ENCODE peak calls at places on chromosome X, in four cellular contexts. E is CD4-positive, alpha-beta T cell; Y is testis; W is esophagus squamous epithelium. J is an unnamed sample.

GRCh38 chrX:130606415-130606814 is 204.6 kb downstream of the RBMX2 start:
- DNase-seq in W (no peak), Y (no peak), E (no peak), J (no peak)

GRCh38 chrX:148541461-148541983 is 41.1 kb downstream of the AFF2 start:
- DNase-seq in Y (no peak), E (no peak), W (no peak), J (no peak)

GRCh38 chrX:139933904-139934303 is 1.1 kb upstream of the ATP11C start:
- DNase-seq in Y (no peak), E (no peak), W (no peak), J (no peak)

GRCh38 chrX:45851434-45851991 is 650.8 kb upstream of the DIPK2B start:
- DNase-seq in W (no peak), Y (peak), E (peak), J (no peak)

GRCh38 chrX:8987672-8988250 is 46.2 kb downstream of the FAM9B start:
- DNase-seq in W (no peak), Y (no peak), E (peak), J (no peak)

GRCh38 chrX:71615954-71616353 is 2.4 kb downstream of the CXCR3 start:
- DNase-seq in E (no peak), Y (no peak), W (no peak), J (no peak)

GRCh38 chrX:104618106-104618895 is 52.3 kb downstream of the IL1RAPL2 start:
- DNase-seq in Y (no peak), W (no peak), E (no peak), J (no peak)

GRCh38 chrX:130636277-130636676 is 234.5 kb downstream of the RBMX2 start:
- DNase-seq in Y (no peak), W (no peak), E (no peak), J (no peak)

GRCh38 chrX:118528089-118528753 is 32.6 kb downstream of the DOCK11 start:
- DNase-seq in W (no peak), E (peak), Y (no peak), J (no peak)

GRCh38 chrX:10006086-10006485 is 38.9 kb downstream of the CLDN34 start:
- DNase-seq in W (no peak), Y (no peak), E (no peak), J (no peak)

GRCh38 chrX:54208531-54208930 is 25.5 kb upstream of the FAM120C start:
- DNase-seq in W (no peak), Y (no peak), E (no peak), J (no peak)

GRCh38 chrX:134484039-134484438 is 24.1 kb downstream of the HPRT1 start:
- DNase-seq in Y (no peak), E (no peak), W (no peak), J (no peak)

GRCh38 chrX:153794018-153794896 is at the start of the genes IDH3G and SSR4:
- DNase-seq in W (peak), E (peak), Y (peak), J (peak)
- TF ChIP-seq CTCF in W (no peak), E (no peak), Y (no peak), J (no peak)

GRCh38 chrX:153814591-153815315 is 15.6 kb downstream of the PDZD4 start:
- DNase-seq in W (no peak), Y (no peak), E (no peak), J (no peak)
- TF ChIP-seq CTCF in W (no peak), Y (no peak), E (no peak), J (no peak)

GRCh38 chrX:151753313-151754041 is 18.9 kb downstream of the CNGA2 start:
- DNase-seq in W (no peak), Y (peak), E (no peak), J (no peak)
- TF ChIP-seq CTCF in W (no peak), Y (peak), E (no peak), J (no peak)

GRCh38 chrX:12497832-12498591 is 293.2 kb upstream of the PRPS2 start:
- DNase-seq in E (no peak), Y (peak), W (no peak), J (no peak)
- TF ChIP-seq CTCF in E (no peak), Y (peak), W (no peak), J (no peak)

GRCh38 chrX:15564981-15565579 is 35.7 kb downstream of the ACE2 start:
- DNase-seq in W (no peak), Y (peak), E (no peak), J (no peak)

GRCh38 chrX:15567886-15568616 is 32.7 kb downstream of the ACE2 start:
- DNase-seq in E (no peak), Y (no peak), W (no peak), J (no peak)

GRCh38 chrX:15563056-15563455 is 37.7 kb downstream of the ACE2 start:
- DNase-seq in E (no peak), Y (no peak), W (no peak), J (no peak)

GRCh38 chrX:15567267-15567666 is 33.5 kb downstream of the ACE2 start:
- DNase-seq in Y (no peak), E (no peak), W (no peak), J (no peak)

DNA sequence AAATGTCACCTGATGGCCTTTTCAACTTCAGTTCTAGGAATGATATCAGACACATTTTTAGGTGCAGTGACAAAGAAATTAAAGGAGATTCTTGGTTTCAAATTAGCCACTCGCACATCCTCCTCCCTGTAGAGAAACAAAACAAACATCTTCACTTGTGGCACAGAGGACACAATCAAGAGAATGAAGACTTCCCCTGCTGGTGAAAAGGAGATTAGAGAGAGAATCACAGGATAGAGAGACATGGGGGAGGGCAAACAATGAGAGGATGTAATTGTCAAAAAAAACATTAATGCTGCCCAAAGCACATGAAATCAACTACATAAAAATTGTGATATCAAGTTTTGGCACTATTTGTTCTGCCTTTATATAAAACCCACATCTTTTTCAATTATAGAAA is 34.5 kb downstream of the ACE2 start:
- DNase-seq in E (no peak), W (no peak), Y (no peak), J (no peak)
- TF ChIP-seq CTCF in E (no peak), W (no peak), Y (no peak), J (no peak)

DNA sequence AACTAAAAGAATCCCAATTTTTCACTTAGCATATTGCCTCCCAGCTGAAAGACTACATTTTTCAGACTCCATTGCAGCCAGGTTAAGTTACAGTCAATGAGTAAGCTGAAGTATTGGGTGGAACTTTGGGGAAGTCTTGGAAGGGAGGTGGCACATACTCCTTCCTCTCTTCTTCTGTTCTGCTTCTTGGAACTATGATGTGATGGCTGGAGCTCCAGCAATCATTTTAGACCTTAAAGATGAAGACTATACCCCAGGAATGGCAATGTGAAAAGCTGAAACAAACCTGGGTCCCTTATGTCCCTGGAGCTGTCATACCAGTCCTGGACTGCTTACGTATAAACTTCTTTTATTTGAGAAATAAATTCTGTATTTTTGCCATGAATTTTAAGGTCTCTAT is 30.8 kb downstream of the SAT1 start:
- DNase-seq in W (no peak), Y (no peak), E (no peak), J (no peak)
- TF ChIP-seq CTCF in W (no peak), Y (no peak), E (no peak), J (no peak)

DNA sequence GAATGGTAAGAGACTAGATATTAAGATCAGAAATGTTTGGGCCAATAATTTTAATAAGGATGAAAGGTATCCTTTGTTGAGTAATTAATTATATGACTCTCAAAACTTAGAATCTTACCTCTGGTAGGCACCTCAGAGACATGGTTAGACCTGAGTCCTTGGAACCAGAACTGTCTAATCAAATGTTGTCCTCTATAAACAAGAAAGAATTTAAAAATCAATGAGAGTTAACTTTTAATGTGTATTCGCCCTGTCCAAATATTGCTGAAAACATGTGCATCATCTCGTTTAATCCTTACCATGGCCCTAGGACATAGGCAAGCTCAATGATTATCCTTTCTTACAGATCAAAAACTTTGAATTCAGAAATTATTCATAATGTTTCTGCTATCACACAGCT is 24.0 kb upstream of the NUDT11 start:
- DNase-seq in E (no peak), W (no peak), Y (no peak), J (no peak)
- TF ChIP-seq CTCF in E (no peak), W (no peak), Y (no peak), J (no peak)

J was measured in omental fat pad.